ENCODE peak calls at places on chromosomes 13 and 19, in eight cellular contexts. One of them, this sample, is unnamed.

GRCh38 chr19:33387351-33388230 is 14.1 kb downstream of the CEBPG start:
- DNase-seq in choroid plexus epithelial cell: no peak
- DNase-seq in esophagus squamous epithelium: no peak
- DNase-seq in NCI-H2107: no peak
- DNase-seq in sigmoid colon: no peak
- DNase-seq in WTC11: no peak
- DNase-seq in ovary: no peak
- DNase-seq in NB4: no peak
- DNase-seq in this sample: no peak

GRCh38 chr13:23552171-23552570 is 18.0 kb upstream of the TNFRSF19 start:
- DNase-seq in choroid plexus epithelial cell: no peak
- DNase-seq in esophagus squamous epithelium: no peak
- DNase-seq in NCI-H2107: no peak
- DNase-seq in sigmoid colon: no peak
- DNase-seq in WTC11: no peak
- DNase-seq in ovary: no peak
- DNase-seq in NB4: no peak
- DNase-seq in this sample: no peak

GRCh38 chr13:45674908-45675307 is 27.2 kb upstream of the CBY2 start:
- DNase-seq in choroid plexus epithelial cell: peak
- DNase-seq in esophagus squamous epithelium: no peak
- DNase-seq in NCI-H2107: peak
- DNase-seq in sigmoid colon: no peak
- DNase-seq in WTC11: no peak
- DNase-seq in ovary: no peak
- DNase-seq in NB4: no peak
- DNase-seq in this sample: peak

GRCh38 chr13:43072394-43072793 is 49.0 kb downstream of the DNAJC15 start:
- DNase-seq in choroid plexus epithelial cell: peak
- DNase-seq in esophagus squamous epithelium: no peak
- DNase-seq in NCI-H2107: no peak
- DNase-seq in sigmoid colon: peak
- DNase-seq in WTC11: no peak
- DNase-seq in ovary: no peak
- DNase-seq in NB4: peak
- DNase-seq in this sample: no peak

GRCh38 chr13:38758278-38758677 is 71.4 kb downstream of the FREM2 start:
- DNase-seq in choroid plexus epithelial cell: no peak
- DNase-seq in esophagus squamous epithelium: no peak
- DNase-seq in NCI-H2107: no peak
- DNase-seq in sigmoid colon: no peak
- DNase-seq in WTC11: no peak
- DNase-seq in ovary: no peak
- DNase-seq in NB4: no peak
- DNase-seq in this sample: no peak

GRCh38 chr19:29665215-29665825 is at the start of gene PLEKHF1:
- DNase-seq in choroid plexus epithelial cell: peak
- DNase-seq in esophagus squamous epithelium: no peak
- DNase-seq in NCI-H2107: peak
- DNase-seq in sigmoid colon: peak
- DNase-seq in WTC11: peak
- DNase-seq in ovary: peak
- DNase-seq in NB4: peak
- DNase-seq in this sample: peak

GRCh38 chr13:69020120-69020519 is 1087.5 kb upstream of the ATXN8OS start:
- DNase-seq in choroid plexus epithelial cell: no peak
- DNase-seq in esophagus squamous epithelium: no peak
- DNase-seq in NCI-H2107: no peak
- DNase-seq in sigmoid colon: no peak
- DNase-seq in WTC11: no peak
- DNase-seq in ovary: no peak
- DNase-seq in NB4: no peak
- DNase-seq in this sample: no peak

GRCh38 chr19:16571283-16571682 is 932 bp downstream of the SLC35E1 start:
- DNase-seq in choroid plexus epithelial cell: peak
- DNase-seq in esophagus squamous epithelium: no peak
- DNase-seq in NCI-H2107: no peak
- DNase-seq in sigmoid colon: no peak
- DNase-seq in WTC11: no peak
- DNase-seq in ovary: no peak
- DNase-seq in NB4: peak
- DNase-seq in this sample: peak

GRCh38 chr13:40026174-40026585 is 370.7 kb downstream of the COG6 start:
- DNase-seq in choroid plexus epithelial cell: peak
- DNase-seq in esophagus squamous epithelium: no peak
- DNase-seq in NCI-H2107: no peak
- DNase-seq in sigmoid colon: no peak
- DNase-seq in WTC11: no peak
- DNase-seq in ovary: no peak
- DNase-seq in NB4: no peak
- DNase-seq in this sample: peak

This sample was measured in astrocyte of the spinal cord.